ENCODE peak calls at places on chromosomes 13 and 19, in eight cellular contexts. One of them, this sample, is unnamed.

GRCh38 chr19:33306191-33306590 is 3.9 kb upstream of the CEBPA start:
- DNase-seq in K562: no peak
- DNase-seq in sigmoid colon: no peak
- DNase-seq in esophagus muscularis mucosa: no peak
- DNase-seq in suprapubic skin: no peak
- DNase-seq in transverse colon: no peak
- DNase-seq in stomach: no peak
- DNase-seq in H1: no peak
- DNase-seq in this sample: no peak

GRCh38 chr19:40139533-40140287 is 49.0 kb upstream of the ZNF780A start:
- DNase-seq in H1: no peak
- DNase-seq in transverse colon: no peak
- DNase-seq in esophagus muscularis mucosa: peak; percentile 80
- DNase-seq in K562: peak; percentile 47
- DNase-seq in sigmoid colon: no peak
- DNase-seq in suprapubic skin: no peak
- DNase-seq in stomach: no peak
- DNase-seq in this sample: no peak

GRCh38 chr19:45911291-45911690 is 3.3 kb downstream of the NANOS2 start:
- DNase-seq in H1: no peak
- DNase-seq in esophagus muscularis mucosa: no peak
- DNase-seq in stomach: no peak
- DNase-seq in suprapubic skin: no peak
- DNase-seq in transverse colon: no peak
- DNase-seq in K562: no peak
- DNase-seq in sigmoid colon: no peak
- DNase-seq in this sample: no peak

GRCh38 chr19:14325863-14326262 is 55.4 kb upstream of the ADGRE5 start:
- DNase-seq in sigmoid colon: no peak
- DNase-seq in K562: no peak
- DNase-seq in esophagus muscularis mucosa: no peak
- DNase-seq in stomach: no peak
- DNase-seq in transverse colon: no peak
- DNase-seq in H1: no peak
- DNase-seq in suprapubic skin: no peak
- DNase-seq in this sample: no peak

GRCh38 chr19:53606031-53606430 is 25.8 kb upstream of the DPRX start:
- DNase-seq in transverse colon: no peak
- DNase-seq in suprapubic skin: no peak
- DNase-seq in stomach: no peak
- DNase-seq in sigmoid colon: no peak
- DNase-seq in H1: no peak
- DNase-seq in K562: no peak
- DNase-seq in esophagus muscularis mucosa: no peak
- DNase-seq in this sample: peak; percentile 59

GRCh38 chr13:102597029-102598015 is 536 bp downstream of the TPP2 start:
- DNase-seq in K562: peak; percentile 24
- DNase-seq in sigmoid colon: peak; percentile 68
- DNase-seq in esophagus muscularis mucosa: no peak
- DNase-seq in H1: no peak
- DNase-seq in suprapubic skin: peak; percentile 69
- DNase-seq in stomach: no peak
- DNase-seq in transverse colon: peak; percentile 35
- DNase-seq in this sample: peak; percentile 24

GRCh38 chr13:25869941-25870340 is 181.9 kb downstream of the SHISA2 start:
- DNase-seq in suprapubic skin: no peak
- DNase-seq in transverse colon: no peak
- DNase-seq in esophagus muscularis mucosa: no peak
- DNase-seq in K562: no peak
- DNase-seq in stomach: no peak
- DNase-seq in sigmoid colon: no peak
- DNase-seq in H1: no peak
- DNase-seq in this sample: no peak

GRCh38 chr13:113981201-113981605 is 7.3 kb upstream of the C13orf46 start:
- DNase-seq in esophagus muscularis mucosa: no peak
- DNase-seq in stomach: peak; percentile 98
- DNase-seq in sigmoid colon: peak; percentile 62
- DNase-seq in H1: no peak
- DNase-seq in transverse colon: peak; percentile 93
- DNase-seq in suprapubic skin: peak; percentile 85
- DNase-seq in K562: no peak
- DNase-seq in this sample: peak; percentile 91

GRCh38 chr13:49791214-49791752 is 1.2 kb downstream of the KPNA3 start:
- DNase-seq in H1: no peak
- DNase-seq in transverse colon: peak; percentile 26
- DNase-seq in sigmoid colon: no peak
- DNase-seq in esophagus muscularis mucosa: no peak
- DNase-seq in stomach: no peak
- DNase-seq in suprapubic skin: no peak
- DNase-seq in K562: no peak
- DNase-seq in this sample: peak; percentile 54

GRCh38 chr19:16847407-16847806 is 18.2 kb downstream of the SIN3B start:
- DNase-seq in transverse colon: no peak
- DNase-seq in suprapubic skin: no peak
- DNase-seq in sigmoid colon: no peak
- DNase-seq in K562: no peak
- DNase-seq in stomach: no peak
- DNase-seq in H1: no peak
- DNase-seq in esophagus muscularis mucosa: no peak
- DNase-seq in this sample: peak; percentile 50

GRCh38 chr13:87736849-87737400 is 65.8 kb downstream of the SLITRK5 start:
- DNase-seq in transverse colon: no peak
- DNase-seq in K562: no peak
- DNase-seq in stomach: no peak
- DNase-seq in H1: no peak
- DNase-seq in suprapubic skin: no peak
- DNase-seq in esophagus muscularis mucosa: no peak
- DNase-seq in sigmoid colon: no peak
- DNase-seq in this sample: no peak

GRCh38 chr13:111390522-111391270 is 70.3 kb downstream of the TEX29 start:
- DNase-seq in K562: no peak
- DNase-seq in stomach: peak; percentile 20
- DNase-seq in esophagus muscularis mucosa: no peak
- DNase-seq in H1: no peak
- DNase-seq in transverse colon: no peak
- DNase-seq in suprapubic skin: no peak
- DNase-seq in sigmoid colon: no peak
- DNase-seq in this sample: no peak

GRCh38 chr13:46638262-46638661 is 85.3 kb downstream of the LRCH1 start:
- DNase-seq in H1: no peak
- DNase-seq in stomach: no peak
- DNase-seq in transverse colon: no peak
- DNase-seq in esophagus muscularis mucosa: no peak
- DNase-seq in K562: no peak
- DNase-seq in sigmoid colon: no peak
- DNase-seq in suprapubic skin: no peak
- DNase-seq in this sample: no peak

GRCh38 chr13:97911311-97912138 is 42.0 kb upstream of the IPO5 start:
- DNase-seq in K562: peak; percentile 22
- DNase-seq in sigmoid colon: no peak
- DNase-seq in transverse colon: no peak
- DNase-seq in esophagus muscularis mucosa: no peak
- DNase-seq in stomach: no peak
- DNase-seq in H1: no peak
- DNase-seq in suprapubic skin: no peak
- DNase-seq in this sample: no peak

GRCh38 chr13:31012285-31013024 is 80.0 kb downstream of the TEX26 start:
- DNase-seq in K562: peak; percentile 8
- DNase-seq in esophagus muscularis mucosa: no peak
- DNase-seq in sigmoid colon: no peak
- DNase-seq in transverse colon: no peak
- DNase-seq in suprapubic skin: no peak
- DNase-seq in H1: no peak
- DNase-seq in stomach: no peak
- DNase-seq in this sample: no peak

GRCh38 chr19:13100031-13100588 is 2.5 kb downstream of the LYL1 start:
- DNase-seq in transverse colon: no peak
- DNase-seq in suprapubic skin: no peak
- DNase-seq in sigmoid colon: no peak
- DNase-seq in esophagus muscularis mucosa: no peak
- DNase-seq in K562: no peak
- DNase-seq in stomach: no peak
- DNase-seq in H1: no peak
- DNase-seq in this sample: no peak

GRCh38 chr13:25175026-25175425 is 2.9 kb upstream of the AMER2 start:
- DNase-seq in K562: no peak
- DNase-seq in sigmoid colon: no peak
- DNase-seq in esophagus muscularis mucosa: peak; percentile 62
- DNase-seq in stomach: no peak
- DNase-seq in transverse colon: no peak
- DNase-seq in H1: no peak
- DNase-seq in suprapubic skin: no peak
- DNase-seq in this sample: no peak

GRCh38 chr19:29420482-29421185 is 105.2 kb upstream of the VSTM2B start:
- DNase-seq in K562: no peak
- DNase-seq in sigmoid colon: no peak
- DNase-seq in transverse colon: no peak
- DNase-seq in esophagus muscularis mucosa: no peak
- DNase-seq in stomach: no peak
- DNase-seq in suprapubic skin: no peak
- DNase-seq in H1: no peak
- DNase-seq in this sample: no peak

GRCh38 chr13:98368019-98368418 is 190.9 kb upstream of the RNF113B start:
- DNase-seq in suprapubic skin: no peak
- DNase-seq in K562: no peak
- DNase-seq in stomach: no peak
- DNase-seq in H1: no peak
- DNase-seq in sigmoid colon: no peak
- DNase-seq in transverse colon: no peak
- DNase-seq in esophagus muscularis mucosa: no peak
- DNase-seq in this sample: no peak

GRCh38 chr19:56066152-56067023 is 54.7 kb downstream of the ZNF787 start:
- DNase-seq in esophagus muscularis mucosa: no peak
- DNase-seq in transverse colon: peak; percentile 71
- DNase-seq in sigmoid colon: peak; percentile 73
- DNase-seq in stomach: peak; percentile 74
- DNase-seq in suprapubic skin: no peak
- DNase-seq in H1: no peak
- DNase-seq in K562: peak; percentile 84
- DNase-seq in this sample: peak; percentile 68

GRCh38 chr13:26563713-26564112 is 6.2 kb downstream of the WASF3 start:
- DNase-seq in suprapubic skin: no peak
- DNase-seq in transverse colon: no peak
- DNase-seq in esophagus muscularis mucosa: no peak
- DNase-seq in K562: no peak
- DNase-seq in stomach: no peak
- DNase-seq in sigmoid colon: no peak
- DNase-seq in H1: no peak
- DNase-seq in this sample: no peak

GRCh38 chr19:41299046-41299754 is 10.8 kb upstream of the CCDC97 start:
- DNase-seq in stomach: no peak
- DNase-seq in K562: no peak
- DNase-seq in transverse colon: peak; percentile 59
- DNase-seq in H1: no peak
- DNase-seq in sigmoid colon: peak; percentile 83
- DNase-seq in esophagus muscularis mucosa: no peak
- DNase-seq in suprapubic skin: no peak
- DNase-seq in this sample: no peak
- TF ChIP-seq POLR2AphosphoS5 in stomach: peak; percentile 43
- TF ChIP-seq POLR2AphosphoS5 in K562: no peak
- TF ChIP-seq POLR2AphosphoS5 in transverse colon: peak; percentile 31
- TF ChIP-seq POLR2AphosphoS5 in H1: no peak
- TF ChIP-seq POLR2AphosphoS5 in sigmoid colon: peak; percentile 26
- TF ChIP-seq POLR2AphosphoS5 in esophagus muscularis mucosa: peak; percentile 4
- TF ChIP-seq POLR2AphosphoS5 in suprapubic skin: peak; percentile 29
- TF ChIP-seq POLR2AphosphoS5 in this sample: no peak

DNA sequence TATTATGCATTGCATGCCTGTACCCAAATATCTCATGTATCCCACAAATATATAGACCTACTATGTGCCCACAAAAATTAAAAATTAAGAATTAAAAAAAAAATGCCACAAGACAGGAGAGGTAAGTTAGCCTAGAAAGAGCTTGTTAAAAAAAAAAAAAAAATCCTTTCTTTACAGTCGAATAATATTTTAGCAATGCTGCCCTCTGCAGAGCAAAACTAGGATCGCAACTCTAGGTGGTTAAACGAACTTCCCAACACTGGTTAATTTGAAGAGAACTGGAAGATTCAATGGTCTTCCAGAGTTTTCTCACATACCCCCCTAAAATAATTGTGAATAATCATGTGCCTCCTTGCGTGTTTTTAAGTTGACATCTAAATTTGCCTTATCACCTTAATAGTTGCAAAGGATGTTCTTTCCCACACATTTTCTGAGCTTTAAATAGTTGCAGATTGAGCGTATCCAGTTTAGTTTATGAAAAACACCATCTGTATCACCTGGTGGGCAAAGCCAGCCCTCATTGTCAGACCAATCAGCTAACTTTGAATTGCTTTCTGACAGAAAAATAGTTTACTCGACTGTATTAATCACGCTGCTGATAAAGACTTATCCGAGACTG is 47.4 kb upstream of the RCBTB2 start:
- DNase-seq in suprapubic skin: no peak
- DNase-seq in H1: no peak
- DNase-seq in sigmoid colon: peak; percentile 76
- DNase-seq in esophagus muscularis mucosa: peak; percentile 93
- DNase-seq in stomach: peak; percentile 85
- DNase-seq in K562: peak; percentile 29
- DNase-seq in transverse colon: peak; percentile 84
- DNase-seq in this sample: peak; percentile 61
- TF ChIP-seq EP300 in suprapubic skin: no peak
- TF ChIP-seq EP300 in H1: no peak
- TF ChIP-seq EP300 in sigmoid colon: no peak
- TF ChIP-seq EP300 in esophagus muscularis mucosa: no peak
- TF ChIP-seq EP300 in stomach: no peak
- TF ChIP-seq EP300 in K562: no peak
- TF ChIP-seq EP300 in transverse colon: no peak
- TF ChIP-seq EP300 in this sample: no peak

GRCh38 chr19:5307655-5308054 is 33.0 kb downstream of the PTPRS start:
- DNase-seq in stomach: no peak
- DNase-seq in suprapubic skin: no peak
- DNase-seq in esophagus muscularis mucosa: no peak
- DNase-seq in H1: no peak
- DNase-seq in K562: no peak
- DNase-seq in transverse colon: no peak
- DNase-seq in sigmoid colon: no peak
- DNase-seq in this sample: no peak
- TF ChIP-seq POLR2A in stomach: no peak
- TF ChIP-seq POLR2A in suprapubic skin: no peak
- TF ChIP-seq POLR2A in esophagus muscularis mucosa: no peak
- TF ChIP-seq POLR2A in H1: no peak
- TF ChIP-seq POLR2A in K562: no peak
- TF ChIP-seq POLR2A in transverse colon: no peak
- TF ChIP-seq POLR2A in sigmoid colon: no peak
- TF ChIP-seq POLR2A in this sample: no peak

DNA sequence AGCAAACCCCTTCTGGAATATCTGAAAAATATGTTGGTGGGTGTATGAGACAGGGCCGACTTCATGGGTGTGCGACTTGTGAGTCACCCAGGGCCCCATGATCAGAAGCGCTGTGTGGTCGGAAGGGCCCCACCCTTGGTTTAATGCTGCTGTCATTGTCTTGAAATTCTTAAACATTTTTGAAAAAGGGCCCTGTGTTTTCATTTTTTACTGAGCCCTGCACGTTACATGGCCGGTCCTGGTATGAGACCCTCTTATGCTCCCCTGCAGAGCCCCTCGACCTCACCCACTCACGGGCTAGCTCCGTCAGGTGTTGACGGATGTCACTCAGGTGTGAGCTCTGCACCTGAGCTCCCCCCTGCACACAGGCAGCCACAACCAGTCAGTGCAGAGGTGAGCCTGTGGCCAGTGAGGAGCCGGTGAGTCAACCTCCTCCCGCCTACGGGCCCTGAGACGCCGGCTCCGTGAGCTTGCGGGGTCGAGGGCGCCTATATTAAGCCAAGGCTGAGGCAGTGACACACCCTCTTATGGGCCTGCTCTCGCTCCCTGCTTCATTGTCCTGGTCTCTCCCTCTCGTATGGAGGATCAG is 27.7 kb downstream of the GADD45B start:
- DNase-seq in sigmoid colon: no peak
- DNase-seq in esophagus muscularis mucosa: no peak
- DNase-seq in K562: peak; percentile 50
- DNase-seq in stomach: no peak
- DNase-seq in H1: no peak
- DNase-seq in transverse colon: no peak
- DNase-seq in suprapubic skin: no peak
- DNase-seq in this sample: no peak
- TF ChIP-seq POLR2AphosphoS5 in sigmoid colon: no peak
- TF ChIP-seq POLR2AphosphoS5 in esophagus muscularis mucosa: no peak
- TF ChIP-seq POLR2AphosphoS5 in K562: no peak
- TF ChIP-seq POLR2AphosphoS5 in stomach: no peak
- TF ChIP-seq POLR2AphosphoS5 in H1: no peak
- TF ChIP-seq POLR2AphosphoS5 in transverse colon: no peak
- TF ChIP-seq POLR2AphosphoS5 in suprapubic skin: no peak
- TF ChIP-seq POLR2AphosphoS5 in this sample: no peak